ENCODE peak calls at places on chromosome 22, in eight cellular contexts. One of them, this sample, is unnamed.

GRCh38 chr22:33180371-33180770 is 122.2 kb upstream of the SYN3 start:
- DNase-seq in mesenteric fat pad: no peak
- DNase-seq in body of pancreas: no peak
- DNase-seq in activated CD4-positive, alpha-beta T cell treated with anti-CD3 and anti-CD28 coated beads, Interleukin-2, amount 50 U/mL, for 24 hours: no peak
- DNase-seq in NCI-H1930: no peak
- DNase-seq in GM13977: no peak
- DNase-seq in heart right ventricle: no peak
- DNase-seq in ELF-1: no peak
- DNase-seq in this sample: no peak

GRCh38 chr22:46262449-46263207 is 515 bp downstream of the PKDREJ start:
- DNase-seq in mesenteric fat pad: peak
- DNase-seq in body of pancreas: peak
- DNase-seq in activated CD4-positive, alpha-beta T cell treated with anti-CD3 and anti-CD28 coated beads, Interleukin-2, amount 50 U/mL, for 24 hours: no peak
- DNase-seq in NCI-H1930: peak
- DNase-seq in GM13977: no peak
- DNase-seq in heart right ventricle: peak
- DNase-seq in ELF-1: peak
- DNase-seq in this sample: no peak

GRCh38 chr22:39462443-39463147 is 5.8 kb downstream of the MGAT3 start:
- DNase-seq in mesenteric fat pad: no peak
- DNase-seq in body of pancreas: no peak
- DNase-seq in activated CD4-positive, alpha-beta T cell treated with anti-CD3 and anti-CD28 coated beads, Interleukin-2, amount 50 U/mL, for 24 hours: no peak
- DNase-seq in NCI-H1930: no peak
- DNase-seq in GM13977: peak
- DNase-seq in heart right ventricle: peak
- DNase-seq in ELF-1: peak
- DNase-seq in this sample: no peak

GRCh38 chr22:49968313-49968830 is 7.8 kb downstream of the PIM3 start:
- DNase-seq in mesenteric fat pad: peak
- DNase-seq in body of pancreas: peak
- DNase-seq in activated CD4-positive, alpha-beta T cell treated with anti-CD3 and anti-CD28 coated beads, Interleukin-2, amount 50 U/mL, for 24 hours: no peak
- DNase-seq in NCI-H1930: no peak
- DNase-seq in GM13977: no peak
- DNase-seq in heart right ventricle: peak
- DNase-seq in ELF-1: peak
- DNase-seq in this sample: no peak

GRCh38 chr22:22822106-22822505 is 65.5 kb upstream of the IGLL5 start:
- DNase-seq in mesenteric fat pad: no peak
- DNase-seq in body of pancreas: no peak
- DNase-seq in activated CD4-positive, alpha-beta T cell treated with anti-CD3 and anti-CD28 coated beads, Interleukin-2, amount 50 U/mL, for 24 hours: no peak
- DNase-seq in NCI-H1930: no peak
- DNase-seq in GM13977: no peak
- DNase-seq in heart right ventricle: no peak
- DNase-seq in ELF-1: no peak
- DNase-seq in this sample: no peak

GRCh38 chr22:21938071-21938822 is 14.4 kb downstream of the PPM1F start:
- DNase-seq in mesenteric fat pad: peak
- DNase-seq in body of pancreas: peak
- DNase-seq in activated CD4-positive, alpha-beta T cell treated with anti-CD3 and anti-CD28 coated beads, Interleukin-2, amount 50 U/mL, for 24 hours: peak
- DNase-seq in NCI-H1930: peak
- DNase-seq in GM13977: peak
- DNase-seq in heart right ventricle: peak
- DNase-seq in ELF-1: peak
- DNase-seq in this sample: peak

GRCh38 chr22:49056301-49056700 is 771.4 kb downstream of the BRD1 start:
- DNase-seq in mesenteric fat pad: peak
- DNase-seq in body of pancreas: no peak
- DNase-seq in activated CD4-positive, alpha-beta T cell treated with anti-CD3 and anti-CD28 coated beads, Interleukin-2, amount 50 U/mL, for 24 hours: no peak
- DNase-seq in NCI-H1930: no peak
- DNase-seq in GM13977: no peak
- DNase-seq in heart right ventricle: no peak
- DNase-seq in ELF-1: no peak
- DNase-seq in this sample: no peak

GRCh38 chr22:50525991-50526848 is 822 bp upstream of the SCO2 start:
- DNase-seq in mesenteric fat pad: no peak
- DNase-seq in body of pancreas: peak
- DNase-seq in activated CD4-positive, alpha-beta T cell treated with anti-CD3 and anti-CD28 coated beads, Interleukin-2, amount 50 U/mL, for 24 hours: peak
- DNase-seq in NCI-H1930: peak
- DNase-seq in GM13977: peak
- DNase-seq in heart right ventricle: peak
- DNase-seq in ELF-1: peak
- DNase-seq in this sample: peak

GRCh38 chr22:49453816-49454215 is 373.9 kb downstream of the BRD1 start:
- DNase-seq in mesenteric fat pad: peak
- DNase-seq in body of pancreas: no peak
- DNase-seq in activated CD4-positive, alpha-beta T cell treated with anti-CD3 and anti-CD28 coated beads, Interleukin-2, amount 50 U/mL, for 24 hours: no peak
- DNase-seq in NCI-H1930: no peak
- DNase-seq in GM13977: no peak
- DNase-seq in heart right ventricle: no peak
- DNase-seq in ELF-1: no peak
- DNase-seq in this sample: no peak

GRCh38 chr22:50302564-50302963 is 4.9 kb downstream of the PLXNB2 start:
- DNase-seq in mesenteric fat pad: no peak
- DNase-seq in body of pancreas: no peak
- DNase-seq in activated CD4-positive, alpha-beta T cell treated with anti-CD3 and anti-CD28 coated beads, Interleukin-2, amount 50 U/mL, for 24 hours: no peak
- DNase-seq in NCI-H1930: no peak
- DNase-seq in GM13977: no peak
- DNase-seq in heart right ventricle: peak
- DNase-seq in ELF-1: no peak
- DNase-seq in this sample: no peak

GRCh38 chr22:49968831-49969661 is 8.5 kb downstream of the PIM3 start:
- DNase-seq in mesenteric fat pad: peak
- DNase-seq in body of pancreas: no peak
- DNase-seq in activated CD4-positive, alpha-beta T cell treated with anti-CD3 and anti-CD28 coated beads, Interleukin-2, amount 50 U/mL, for 24 hours: no peak
- DNase-seq in NCI-H1930: no peak
- DNase-seq in GM13977: no peak
- DNase-seq in heart right ventricle: peak
- DNase-seq in ELF-1: peak
- DNase-seq in this sample: no peak

GRCh38 chr22:48490513-48491411 is 1336.9 kb downstream of the BRD1 start:
- DNase-seq in mesenteric fat pad: peak
- DNase-seq in body of pancreas: no peak
- DNase-seq in activated CD4-positive, alpha-beta T cell treated with anti-CD3 and anti-CD28 coated beads, Interleukin-2, amount 50 U/mL, for 24 hours: no peak
- DNase-seq in NCI-H1930: no peak
- DNase-seq in GM13977: peak
- DNase-seq in heart right ventricle: no peak
- DNase-seq in ELF-1: no peak
- DNase-seq in this sample: no peak

GRCh38 chr22:50146440-50147228 is 23.9 kb upstream of the PANX2 start:
- DNase-seq in mesenteric fat pad: peak
- DNase-seq in body of pancreas: peak
- DNase-seq in activated CD4-positive, alpha-beta T cell treated with anti-CD3 and anti-CD28 coated beads, Interleukin-2, amount 50 U/mL, for 24 hours: no peak
- DNase-seq in NCI-H1930: no peak
- DNase-seq in GM13977: no peak
- DNase-seq in heart right ventricle: peak
- DNase-seq in ELF-1: peak
- DNase-seq in this sample: peak

GRCh38 chr22:23218867-23219251 is 38.5 kb downstream of the BCR start:
- DNase-seq in mesenteric fat pad: no peak
- DNase-seq in body of pancreas: peak
- DNase-seq in activated CD4-positive, alpha-beta T cell treated with anti-CD3 and anti-CD28 coated beads, Interleukin-2, amount 50 U/mL, for 24 hours: no peak
- DNase-seq in NCI-H1930: no peak
- DNase-seq in GM13977: no peak
- DNase-seq in heart right ventricle: peak
- DNase-seq in ELF-1: peak
- DNase-seq in this sample: no peak

GRCh38 chr22:39351689-39352214 is 2.0 kb downstream of the SYNGR1 start:
- DNase-seq in mesenteric fat pad: no peak
- DNase-seq in body of pancreas: no peak
- DNase-seq in activated CD4-positive, alpha-beta T cell treated with anti-CD3 and anti-CD28 coated beads, Interleukin-2, amount 50 U/mL, for 24 hours: no peak
- DNase-seq in NCI-H1930: no peak
- DNase-seq in GM13977: peak
- DNase-seq in heart right ventricle: no peak
- DNase-seq in ELF-1: peak
- DNase-seq in this sample: peak

GRCh38 chr22:20940178-20940790 is 23.1 kb downstream of the CRKL start:
- DNase-seq in mesenteric fat pad: no peak
- DNase-seq in body of pancreas: no peak
- DNase-seq in activated CD4-positive, alpha-beta T cell treated with anti-CD3 and anti-CD28 coated beads, Interleukin-2, amount 50 U/mL, for 24 hours: no peak
- DNase-seq in NCI-H1930: no peak
- DNase-seq in GM13977: no peak
- DNase-seq in heart right ventricle: no peak
- DNase-seq in ELF-1: no peak
- DNase-seq in this sample: peak

GRCh38 chr22:49281467-49282340 is 546.0 kb downstream of the BRD1 start:
- DNase-seq in mesenteric fat pad: no peak
- DNase-seq in body of pancreas: no peak
- DNase-seq in activated CD4-positive, alpha-beta T cell treated with anti-CD3 and anti-CD28 coated beads, Interleukin-2, amount 50 U/mL, for 24 hours: no peak
- DNase-seq in NCI-H1930: no peak
- DNase-seq in GM13977: no peak
- DNase-seq in heart right ventricle: no peak
- DNase-seq in ELF-1: no peak
- DNase-seq in this sample: no peak

GRCh38 chr22:27480487-27480886 is 321.1 kb downstream of the MN1 start:
- DNase-seq in mesenteric fat pad: no peak
- DNase-seq in body of pancreas: no peak
- DNase-seq in activated CD4-positive, alpha-beta T cell treated with anti-CD3 and anti-CD28 coated beads, Interleukin-2, amount 50 U/mL, for 24 hours: no peak
- DNase-seq in NCI-H1930: peak
- DNase-seq in GM13977: no peak
- DNase-seq in heart right ventricle: no peak
- DNase-seq in ELF-1: peak
- DNase-seq in this sample: no peak

GRCh38 chr22:21837184-21837979 is 30.1 kb downstream of the MAPK1 start:
- DNase-seq in mesenteric fat pad: no peak
- DNase-seq in body of pancreas: peak
- DNase-seq in activated CD4-positive, alpha-beta T cell treated with anti-CD3 and anti-CD28 coated beads, Interleukin-2, amount 50 U/mL, for 24 hours: no peak
- DNase-seq in NCI-H1930: no peak
- DNase-seq in GM13977: no peak
- DNase-seq in heart right ventricle: no peak
- DNase-seq in ELF-1: peak
- DNase-seq in this sample: peak

GRCh38 chr22:38424525-38425080 is 30.4 kb downstream of the KCNJ4 start:
- DNase-seq in mesenteric fat pad: no peak
- DNase-seq in body of pancreas: no peak
- DNase-seq in activated CD4-positive, alpha-beta T cell treated with anti-CD3 and anti-CD28 coated beads, Interleukin-2, amount 50 U/mL, for 24 hours: no peak
- DNase-seq in NCI-H1930: no peak
- DNase-seq in GM13977: no peak
- DNase-seq in heart right ventricle: no peak
- DNase-seq in ELF-1: no peak
- DNase-seq in this sample: no peak

GRCh38 chr22:24420072-24420976 is 7.1 kb upstream of the ADORA2A start:
- DNase-seq in mesenteric fat pad: no peak
- DNase-seq in body of pancreas: no peak
- DNase-seq in activated CD4-positive, alpha-beta T cell treated with anti-CD3 and anti-CD28 coated beads, Interleukin-2, amount 50 U/mL, for 24 hours: no peak
- DNase-seq in NCI-H1930: no peak
- DNase-seq in GM13977: no peak
- DNase-seq in heart right ventricle: peak
- DNase-seq in ELF-1: peak
- DNase-seq in this sample: no peak

GRCh38 chr22:20516399-20516798 is 9.0 kb downstream of the MED15 start:
- DNase-seq in mesenteric fat pad: no peak
- DNase-seq in body of pancreas: no peak
- DNase-seq in activated CD4-positive, alpha-beta T cell treated with anti-CD3 and anti-CD28 coated beads, Interleukin-2, amount 50 U/mL, for 24 hours: no peak
- DNase-seq in NCI-H1930: no peak
- DNase-seq in GM13977: no peak
- DNase-seq in heart right ventricle: no peak
- DNase-seq in ELF-1: no peak
- DNase-seq in this sample: no peak

GRCh38 chr22:49216579-49216978 is 611.1 kb downstream of the BRD1 start:
- DNase-seq in mesenteric fat pad: peak
- DNase-seq in body of pancreas: no peak
- DNase-seq in activated CD4-positive, alpha-beta T cell treated with anti-CD3 and anti-CD28 coated beads, Interleukin-2, amount 50 U/mL, for 24 hours: no peak
- DNase-seq in NCI-H1930: no peak
- DNase-seq in GM13977: no peak
- DNase-seq in heart right ventricle: no peak
- DNase-seq in ELF-1: no peak
- DNase-seq in this sample: no peak

GRCh38 chr22:28180804-28181203 is 261.7 kb upstream of the PITPNB start:
- DNase-seq in mesenteric fat pad: no peak
- DNase-seq in body of pancreas: no peak
- DNase-seq in activated CD4-positive, alpha-beta T cell treated with anti-CD3 and anti-CD28 coated beads, Interleukin-2, amount 50 U/mL, for 24 hours: no peak
- DNase-seq in NCI-H1930: no peak
- DNase-seq in GM13977: no peak
- DNase-seq in heart right ventricle: no peak
- DNase-seq in ELF-1: no peak
- DNase-seq in this sample: no peak